ENCODE peak calls at places on chromosomes 7 and 10, in seven cellular contexts. E is HFFc6, U is SK-MEL-5, C is astrocyte of the hippocampus, I is AG08396, Z is hypothalamus, R is kidney tubule cell. Q is an unnamed sample.
A peak's percentile ranks its signal among the peaks of the same experiment; 100 is the strongest.

GRCh38 chr10:50312464-50313437 is 61.4 kb upstream of the ASAH2 start:
- DNase-seq in E (peak; percentile 91), U (no peak), C (no peak), I (peak; percentile 49), Z (no peak), R (peak; percentile 67), Q (no peak)

GRCh38 chr7:159095979-159096411 is 48.7 kb downstream of the VIPR2 start:
- DNase-seq in E (no peak), U (no peak), C (no peak), I (no peak), Z (no peak), R (no peak), Q (peak; percentile 22)

GRCh38 chr7:32070406-32071360 is at the start of gene PDE1C:
- DNase-seq in E (no peak), U (no peak), C (peak; percentile 75), I (peak; percentile 66), Z (peak; percentile 9), R (peak; percentile 33), Q (peak; percentile 56)

GRCh38 chr7:105118612-105119600 is 104.9 kb downstream of the KMT2E start:
- DNase-seq in E (no peak), U (no peak), C (no peak), I (no peak), Z (no peak), R (no peak), Q (no peak)

GRCh38 chr7:87591211-87591610 is 9.5 kb downstream of the ABCB1 start:
- DNase-seq in E (no peak), U (no peak), C (no peak), I (no peak), Z (no peak), R (no peak), Q (no peak)

GRCh38 chr7:137935849-137936508 is 65.9 kb downstream of the CREB3L2 start:
- DNase-seq in E (no peak), U (no peak), C (no peak), I (no peak), Z (no peak), R (no peak), Q (no peak)

GRCh38 chr7:50363327-50364060 is 59.0 kb downstream of the IKZF1 start:
- DNase-seq in E (no peak), U (no peak), C (no peak), I (no peak), Z (no peak), R (no peak), Q (no peak)

GRCh38 chr10:112520864-112521263 is 73.8 kb downstream of the VTI1A start:
- DNase-seq in E (no peak), U (no peak), C (no peak), I (no peak), Z (no peak), R (no peak), Q (no peak)

GRCh38 chr10:79224992-79225391 is 122.3 kb upstream of the PPIF start:
- DNase-seq in E (no peak), U (no peak), C (no peak), I (no peak), Z (no peak), R (no peak), Q (no peak)

GRCh38 chr10:92729886-92730285 is 40.1 kb downstream of the HHEX start:
- DNase-seq in E (no peak), U (no peak), C (no peak), I (no peak), Z (no peak), R (no peak), Q (no peak)

GRCh38 chr10:107623292-107623691 is 458.8 kb upstream of the SORCS1 start:
- DNase-seq in E (no peak), U (no peak), C (no peak), I (no peak), Z (no peak), R (no peak), Q (no peak)